ENCODE peak calls at places on chromosome 1, in nine cellular contexts. K is NCI-H1092; F is T-helper 17 cell; E is activated CD4-positive, alpha-beta T cell treated with anti-CD3 and anti-CD28 coated beads, Interleukin-2, amount 50 U/mL, for 1 hour; L is activated CD8-positive, alpha-beta memory T cell treated with anti-CD3 and anti-CD28 coated beads for 1 hour; B is activated CD4-positive, CD25-positive, alpha-beta regulatory T cell treated with anti-CD3 and anti-CD28 coated beads, Interleukin-2, amount 50 U/mL, for 72 hours; D is Kasumi-1; V is iPS DF 19.7; M is skeletal muscle cell. J is an unnamed sample.

GRCh38 chr1:22562584-22563551 is at the start of gene EPHA8:
- DNase-seq in M (no peak), L (no peak), F (no peak), B (no peak), D (no peak), V (no peak), K (peak; percentile 24), E (no peak), J (no peak)

GRCh38 chr1:188782220-188782841 is 1695.3 kb downstream of the BRINP3 start:
- DNase-seq in M (peak; percentile 16), E (no peak), F (no peak), K (peak; percentile 38), L (no peak), D (peak; percentile 89), B (no peak), V (peak; percentile 54), J (no peak)

GRCh38 chr1:39732730-39733129 is 6.0 kb upstream of the PPIE start:
- DNase-seq in B (no peak), E (no peak), D (no peak), K (no peak), V (no peak), L (no peak), F (no peak), M (no peak), J (no peak)

GRCh38 chr1:95118019-95118499 is 904 bp downstream of the TLCD4 start:
- DNase-seq in V (no peak), M (no peak), L (no peak), D (no peak), F (no peak), B (no peak), K (no peak), E (no peak), J (no peak)

GRCh38 chr1:224223819-224224714 is 41.0 kb downstream of the DEGS1 start:
- DNase-seq in V (no peak), K (no peak), L (no peak), E (no peak), B (no peak), M (peak; percentile 73), F (no peak), D (no peak), J (no peak)

GRCh38 chr1:22972760-22973159 is at the start of gene LACTBL1:
- DNase-seq in E (no peak), B (no peak), F (no peak), M (no peak), L (no peak), K (no peak), D (no peak), V (no peak), J (no peak)

GRCh38 chr1:89126602-89127001 is 688 bp upstream of the GBP2 start:
- DNase-seq in M (no peak), L (no peak), F (no peak), K (no peak), D (no peak), V (no peak), B (no peak), E (peak; percentile 22), J (no peak)

GRCh38 chr1:32150847-32151246 is 28.6 kb upstream of the TXLNA start:
- DNase-seq in E (no peak), L (no peak), M (no peak), B (no peak), D (no peak), V (no peak), F (no peak), K (no peak), J (no peak)

GRCh38 chr1:107529511-107530149 is 388.8 kb downstream of the NTNG1 start:
- DNase-seq in B (no peak), M (peak; percentile 21), E (no peak), F (no peak), K (peak; percentile 34), D (peak; percentile 81), V (peak; percentile 28), L (no peak), J (no peak)

GRCh38 chr1:82614090-82614489 is 813.4 kb downstream of the ADGRL2 start:
- DNase-seq in V (no peak), K (no peak), M (no peak), D (no peak), B (no peak), E (no peak), L (no peak), F (no peak), J (no peak)

GRCh38 chr1:55634516-55634915 is 419.4 kb upstream of the USP24 start:
- DNase-seq in K (no peak), M (no peak), E (no peak), V (no peak), L (no peak), D (no peak), B (no peak), F (no peak), J (no peak)

GRCh38 chr1:176017722-176018121 is 189.4 kb downstream of the COP1 start:
- DNase-seq in K (no peak), M (no peak), V (no peak), B (no peak), D (no peak), E (no peak), L (no peak), F (no peak), J (no peak)

GRCh38 chr1:215282557-215282956 is 200.0 kb downstream of the KCNK2 start:
- DNase-seq in V (no peak), K (no peak), E (no peak), F (no peak), B (no peak), L (no peak), D (no peak), M (no peak), J (no peak)

GRCh38 chr1:36446261-36446660 is 4.0 kb downstream of the OSCP1 start:
- DNase-seq in B (no peak), K (no peak), L (no peak), E (no peak), F (no peak), D (peak; percentile 91), M (no peak), V (no peak), J (no peak)

GRCh38 chr1:5993553-5994510 is 1.6 kb upstream of the NPHP4 start:
- DNase-seq in B (no peak), M (no peak), D (no peak), F (no peak), K (no peak), E (no peak), L (no peak), V (no peak), J (no peak)

GRCh38 chr1:228013322-228014234 is 6.8 kb downstream of the WNT3A start:
- DNase-seq in K (no peak), D (no peak), M (no peak), V (no peak), L (no peak), B (no peak), F (no peak), E (no peak), J (no peak)

GRCh38 chr1:89728381-89728780 is 92.5 kb upstream of the LRRC8D start:
- DNase-seq in L (no peak), F (no peak), M (no peak), V (no peak), D (no peak), E (no peak), K (no peak), B (no peak), J (no peak)